ENCODE peak calls at places on chromosomes 12 and 14, in four cellular contexts. One of them, this sample, is unnamed.

GRCh38 chr12:121293603-121294002 is 2.9 kb downstream of the CAMKK2 start:
- DNase-seq in GM03348: no peak
- DNase-seq in aorta: no peak
- DNase-seq in HFFc6: no peak
- DNase-seq in this sample: no peak

GRCh38 chr12:14416658-14417057 is 51.2 kb downstream of the ATF7IP start:
- DNase-seq in HFFc6: peak; percentile 79
- DNase-seq in GM03348: peak; percentile 32
- DNase-seq in aorta: no peak
- DNase-seq in this sample: peak; percentile 76

GRCh38 chr12:27467641-27468040 is 21.1 kb downstream of the SMCO2 start:
- DNase-seq in aorta: no peak
- DNase-seq in GM03348: no peak
- DNase-seq in HFFc6: no peak
- DNase-seq in this sample: no peak

GRCh38 chr14:58677996-58678395 is 40.2 kb downstream of the DACT1 start:
- DNase-seq in aorta: no peak
- DNase-seq in HFFc6: no peak
- DNase-seq in GM03348: peak; percentile 7
- DNase-seq in this sample: no peak

GRCh38 chr12:113088971-113089756 is 32.6 kb downstream of the DTX1 start:
- DNase-seq in HFFc6: no peak
- DNase-seq in aorta: no peak
- DNase-seq in GM03348: no peak
- DNase-seq in this sample: no peak

GRCh38 chr14:55438066-55438683 is 2.2 kb downstream of the TBPL2 start:
- DNase-seq in aorta: no peak
- DNase-seq in HFFc6: peak; percentile 53
- DNase-seq in GM03348: peak; percentile 57
- DNase-seq in this sample: peak; percentile 63

GRCh38 chr14:72906316-72906715 is 12.4 kb upstream of the DPF3 start:
- DNase-seq in GM03348: peak; percentile 77
- DNase-seq in HFFc6: peak; percentile 83
- DNase-seq in aorta: no peak
- DNase-seq in this sample: peak; percentile 31

GRCh38 chr14:52244997-52245396 is 22.5 kb upstream of the PTGDR start:
- DNase-seq in HFFc6: no peak
- DNase-seq in GM03348: no peak
- DNase-seq in aorta: no peak
- DNase-seq in this sample: no peak

GRCh38 chr12:4506430-4506829 is 32.3 kb upstream of the RAD51AP1 start:
- DNase-seq in HFFc6: no peak
- DNase-seq in GM03348: no peak
- DNase-seq in aorta: no peak
- DNase-seq in this sample: no peak

GRCh38 chr12:102356690-102357089 is 123.7 kb downstream of the IGF1 start:
- DNase-seq in HFFc6: no peak
- DNase-seq in GM03348: no peak
- DNase-seq in aorta: no peak
- DNase-seq in this sample: no peak

GRCh38 chr12:23217716-23218115 is 592.7 kb downstream of the ETNK1 start:
- DNase-seq in GM03348: no peak
- DNase-seq in HFFc6: no peak
- DNase-seq in aorta: no peak
- DNase-seq in this sample: no peak

GRCh38 chr12:27345376-27345775 is 12.7 kb downstream of the BMAL2 start:
- DNase-seq in aorta: no peak
- DNase-seq in HFFc6: no peak
- DNase-seq in GM03348: no peak
- DNase-seq in this sample: no peak

GRCh38 chr14:77722301-77722700 is 14.4 kb downstream of the SLIRP start:
- DNase-seq in HFFc6: no peak
- DNase-seq in aorta: no peak
- DNase-seq in GM03348: no peak
- DNase-seq in this sample: no peak

GRCh38 chr12:10205251-10205807 is 7.3 kb upstream of the GABARAPL1 start:
- DNase-seq in aorta: no peak
- DNase-seq in HFFc6: peak; percentile 67
- DNase-seq in GM03348: peak; percentile 36
- DNase-seq in this sample: no peak

GRCh38 chr12:33438025-33438772 is 1.4 kb downstream of the SYT10 start:
- DNase-seq in GM03348: no peak
- DNase-seq in HFFc6: no peak
- DNase-seq in aorta: no peak
- DNase-seq in this sample: no peak

GRCh38 chr14:63543826-63544320 is 696 bp upstream of the PPP2R5E start:
- DNase-seq in GM03348: no peak
- DNase-seq in aorta: no peak
- DNase-seq in HFFc6: no peak
- DNase-seq in this sample: peak; percentile 12

GRCh38 chr14:53108292-53108937 is 44.7 kb downstream of the DDHD1 start:
- DNase-seq in GM03348: peak; percentile 20
- DNase-seq in HFFc6: no peak
- DNase-seq in aorta: no peak
- DNase-seq in this sample: peak; percentile 18

GRCh38 chr12:88597361-88597760 is 17.1 kb upstream of the KITLG start:
- DNase-seq in aorta: no peak
- DNase-seq in HFFc6: no peak
- DNase-seq in GM03348: no peak
- DNase-seq in this sample: no peak

GRCh38 chr14:91873476-91874265 is 6.3 kb upstream of the TC2N start:
- DNase-seq in GM03348: no peak
- DNase-seq in HFFc6: no peak
- DNase-seq in aorta: no peak
- DNase-seq in this sample: peak; percentile 51

GRCh38 chr14:22010532-22011242 is 337.1 kb upstream of the OR4E1 start:
- DNase-seq in HFFc6: no peak
- DNase-seq in aorta: no peak
- DNase-seq in GM03348: no peak
- DNase-seq in this sample: no peak

GRCh38 chr12:2963760-2964292 is 4.6 kb downstream of the TEAD4 start:
- DNase-seq in HFFc6: no peak
- DNase-seq in aorta: no peak
- DNase-seq in GM03348: no peak
- DNase-seq in this sample: peak; percentile 59

This sample was measured in myocyte.